ENCODE peak calls at places on chromosomes 4 and X, in nine cellular contexts. One of them, this sample, is unnamed.

GRCh38 chrX:2967998-2968909 is 38.1 kb upstream of the ARSH start:
- DNase-seq in HAP-1: no peak
- DNase-seq in naive thymus-derived CD8-positive, alpha-beta T cell: no peak
- DNase-seq in AG10803: peak
- DNase-seq in sigmoid colon: no peak
- DNase-seq in AG20443: peak
- DNase-seq in RCC 7860: no peak
- DNase-seq in activated effector memory CD4-positive, alpha-beta T cell treated with anti-CD3 and anti-CD28 coated beads, Interleukin-2, amount 50 U/mL, for 16 hours: peak
- DNase-seq in CD4-positive, alpha-beta T cell: no peak
- DNase-seq in this sample: no peak

GRCh38 chr4:7301846-7302630 is 109.7 kb downstream of the SORCS2 start:
- DNase-seq in HAP-1: no peak
- DNase-seq in CD4-positive, alpha-beta T cell: no peak
- DNase-seq in RCC 7860: no peak
- DNase-seq in naive thymus-derived CD8-positive, alpha-beta T cell: no peak
- DNase-seq in AG10803: no peak
- DNase-seq in activated effector memory CD4-positive, alpha-beta T cell treated with anti-CD3 and anti-CD28 coated beads, Interleukin-2, amount 50 U/mL, for 16 hours: no peak
- DNase-seq in sigmoid colon: no peak
- DNase-seq in AG20443: no peak
- DNase-seq in this sample: no peak

GRCh38 chr4:106624674-106625073 is 256.1 kb upstream of the GIMD1 start:
- DNase-seq in HAP-1: no peak
- DNase-seq in AG20443: no peak
- DNase-seq in activated effector memory CD4-positive, alpha-beta T cell treated with anti-CD3 and anti-CD28 coated beads, Interleukin-2, amount 50 U/mL, for 16 hours: no peak
- DNase-seq in sigmoid colon: no peak
- DNase-seq in CD4-positive, alpha-beta T cell: no peak
- DNase-seq in naive thymus-derived CD8-positive, alpha-beta T cell: no peak
- DNase-seq in AG10803: peak
- DNase-seq in RCC 7860: no peak
- DNase-seq in this sample: no peak

GRCh38 chr4:8500966-8501365 is 60.4 kb downstream of the TRMT44 start:
- DNase-seq in HAP-1: no peak
- DNase-seq in AG10803: no peak
- DNase-seq in activated effector memory CD4-positive, alpha-beta T cell treated with anti-CD3 and anti-CD28 coated beads, Interleukin-2, amount 50 U/mL, for 16 hours: no peak
- DNase-seq in naive thymus-derived CD8-positive, alpha-beta T cell: no peak
- DNase-seq in RCC 7860: no peak
- DNase-seq in CD4-positive, alpha-beta T cell: no peak
- DNase-seq in sigmoid colon: no peak
- DNase-seq in AG20443: no peak
- DNase-seq in this sample: no peak

GRCh38 chr4:108535757-108536156 is 84.6 kb upstream of the RPL34 start:
- DNase-seq in naive thymus-derived CD8-positive, alpha-beta T cell: no peak
- DNase-seq in HAP-1: no peak
- DNase-seq in AG10803: no peak
- DNase-seq in RCC 7860: no peak
- DNase-seq in AG20443: no peak
- DNase-seq in sigmoid colon: no peak
- DNase-seq in CD4-positive, alpha-beta T cell: no peak
- DNase-seq in activated effector memory CD4-positive, alpha-beta T cell treated with anti-CD3 and anti-CD28 coated beads, Interleukin-2, amount 50 U/mL, for 16 hours: no peak
- DNase-seq in this sample: no peak

GRCh38 chrX:149504226-149504914 is 736 bp downstream of the IDS start:
- DNase-seq in AG20443: no peak
- DNase-seq in AG10803: peak
- DNase-seq in HAP-1: peak
- DNase-seq in CD4-positive, alpha-beta T cell: peak
- DNase-seq in activated effector memory CD4-positive, alpha-beta T cell treated with anti-CD3 and anti-CD28 coated beads, Interleukin-2, amount 50 U/mL, for 16 hours: peak
- DNase-seq in RCC 7860: peak
- DNase-seq in naive thymus-derived CD8-positive, alpha-beta T cell: peak
- DNase-seq in sigmoid colon: no peak
- DNase-seq in this sample: peak

GRCh38 chr4:61505773-61506640 is 305.9 kb downstream of the ADGRL3 start:
- DNase-seq in HAP-1: peak
- DNase-seq in AG20443: no peak
- DNase-seq in sigmoid colon: no peak
- DNase-seq in AG10803: no peak
- DNase-seq in RCC 7860: no peak
- DNase-seq in activated effector memory CD4-positive, alpha-beta T cell treated with anti-CD3 and anti-CD28 coated beads, Interleukin-2, amount 50 U/mL, for 16 hours: no peak
- DNase-seq in CD4-positive, alpha-beta T cell: no peak
- DNase-seq in naive thymus-derived CD8-positive, alpha-beta T cell: no peak
- DNase-seq in this sample: no peak

GRCh38 chrX:48956728-48957414 is 536 bp downstream of the OTUD5 start:
- DNase-seq in RCC 7860: no peak
- DNase-seq in activated effector memory CD4-positive, alpha-beta T cell treated with anti-CD3 and anti-CD28 coated beads, Interleukin-2, amount 50 U/mL, for 16 hours: peak
- DNase-seq in sigmoid colon: no peak
- DNase-seq in AG20443: peak
- DNase-seq in HAP-1: no peak
- DNase-seq in AG10803: no peak
- DNase-seq in naive thymus-derived CD8-positive, alpha-beta T cell: peak
- DNase-seq in CD4-positive, alpha-beta T cell: peak
- DNase-seq in this sample: no peak

GRCh38 chrX:96407043-96407442 is 277.6 kb upstream of the DIAPH2 start:
- DNase-seq in RCC 7860: no peak
- DNase-seq in activated effector memory CD4-positive, alpha-beta T cell treated with anti-CD3 and anti-CD28 coated beads, Interleukin-2, amount 50 U/mL, for 16 hours: no peak
- DNase-seq in sigmoid colon: no peak
- DNase-seq in HAP-1: no peak
- DNase-seq in CD4-positive, alpha-beta T cell: no peak
- DNase-seq in naive thymus-derived CD8-positive, alpha-beta T cell: no peak
- DNase-seq in AG10803: peak
- DNase-seq in AG20443: peak
- DNase-seq in this sample: no peak

GRCh38 chr4:106287353-106287969 is 28.5 kb downstream of the TBCK start:
- DNase-seq in HAP-1: no peak
- DNase-seq in activated effector memory CD4-positive, alpha-beta T cell treated with anti-CD3 and anti-CD28 coated beads, Interleukin-2, amount 50 U/mL, for 16 hours: no peak
- DNase-seq in AG10803: peak
- DNase-seq in RCC 7860: peak
- DNase-seq in naive thymus-derived CD8-positive, alpha-beta T cell: no peak
- DNase-seq in sigmoid colon: no peak
- DNase-seq in CD4-positive, alpha-beta T cell: no peak
- DNase-seq in AG20443: peak
- DNase-seq in this sample: no peak

GRCh38 chr4:48654015-48654664 is 125.9 kb downstream of the FRYL start:
- DNase-seq in AG20443: no peak
- DNase-seq in HAP-1: no peak
- DNase-seq in AG10803: peak
- DNase-seq in sigmoid colon: no peak
- DNase-seq in activated effector memory CD4-positive, alpha-beta T cell treated with anti-CD3 and anti-CD28 coated beads, Interleukin-2, amount 50 U/mL, for 16 hours: no peak
- DNase-seq in RCC 7860: no peak
- DNase-seq in naive thymus-derived CD8-positive, alpha-beta T cell: no peak
- DNase-seq in CD4-positive, alpha-beta T cell: no peak
- DNase-seq in this sample: no peak

GRCh38 chr4:55169352-55169959 is 44.1 kb upstream of the KDR start:
- DNase-seq in AG20443: no peak
- DNase-seq in sigmoid colon: no peak
- DNase-seq in AG10803: no peak
- DNase-seq in CD4-positive, alpha-beta T cell: no peak
- DNase-seq in activated effector memory CD4-positive, alpha-beta T cell treated with anti-CD3 and anti-CD28 coated beads, Interleukin-2, amount 50 U/mL, for 16 hours: no peak
- DNase-seq in HAP-1: peak
- DNase-seq in RCC 7860: no peak
- DNase-seq in naive thymus-derived CD8-positive, alpha-beta T cell: no peak
- DNase-seq in this sample: no peak

GRCh38 chr4:168666531-168666930 is 169.7 kb downstream of the PALLD start:
- DNase-seq in HAP-1: no peak
- DNase-seq in RCC 7860: peak
- DNase-seq in naive thymus-derived CD8-positive, alpha-beta T cell: no peak
- DNase-seq in sigmoid colon: no peak
- DNase-seq in AG10803: peak
- DNase-seq in CD4-positive, alpha-beta T cell: no peak
- DNase-seq in activated effector memory CD4-positive, alpha-beta T cell treated with anti-CD3 and anti-CD28 coated beads, Interleukin-2, amount 50 U/mL, for 16 hours: no peak
- DNase-seq in AG20443: no peak
- DNase-seq in this sample: no peak

GRCh38 chr4:8587469-8588195 is 4.9 kb upstream of the CPZ start:
- DNase-seq in AG20443: no peak
- DNase-seq in sigmoid colon: peak
- DNase-seq in naive thymus-derived CD8-positive, alpha-beta T cell: no peak
- DNase-seq in CD4-positive, alpha-beta T cell: no peak
- DNase-seq in activated effector memory CD4-positive, alpha-beta T cell treated with anti-CD3 and anti-CD28 coated beads, Interleukin-2, amount 50 U/mL, for 16 hours: no peak
- DNase-seq in AG10803: no peak
- DNase-seq in HAP-1: no peak
- DNase-seq in RCC 7860: no peak
- DNase-seq in this sample: no peak